ENCODE peak calls at places on chromosomes 4 and X, in seven cellular contexts. G is pancreas, L is OCI-M1, S is astrocyte of the spinal cord, A is T1000, Q is left lung, Y is ELR. O is an unnamed sample.

GRCh38 chr4:148073349-148073748 is 341.5 kb downstream of the ARHGAP10 start:
- DNase-seq in G (no peak), L (no peak), S (no peak), A (no peak), Q (no peak), Y (no peak), O (no peak)

GRCh38 chr4:158710814-158711213 is 12.4 kb downstream of the PPID start:
- DNase-seq in G (no peak), L (peak), S (peak), A (no peak), Q (no peak), Y (peak), O (peak)

GRCh38 chr4:101670897-101671296 is 119.6 kb upstream of the BANK1 start:
- DNase-seq in G (no peak), L (no peak), S (no peak), A (no peak), Q (no peak), Y (no peak), O (no peak)

GRCh38 chr4:16524911-16525574 is 298.8 kb upstream of the TAPT1 start:
- DNase-seq in G (no peak), L (no peak), S (no peak), A (no peak), Q (no peak), Y (no peak), O (peak)

GRCh38 chrX:10450229-10450958 is 170.0 kb downstream of the MID1 start:
- DNase-seq in G (no peak), L (no peak), S (peak), A (no peak), Q (no peak), Y (peak), O (peak)

GRCh38 chr4:26201119-26201518 is 119.7 kb upstream of the RBPJ start:
- DNase-seq in G (no peak), L (no peak), S (no peak), A (no peak), Q (no peak), Y (no peak), O (peak)

GRCh38 chr4:170395773-170396172 is 306.0 kb upstream of the AADAT start:
- DNase-seq in G (no peak), L (peak), S (no peak), A (no peak), Q (no peak), Y (no peak), O (no peak)

GRCh38 chr4:123577507-123577906 is 180.9 kb downstream of the SPRY1 start:
- DNase-seq in G (no peak), L (no peak), S (no peak), A (no peak), Q (no peak), Y (no peak), O (no peak)

GRCh38 chr4:2788532-2789103 is 4.3 kb upstream of the SH3BP2 start:
- DNase-seq in G (peak), L (peak), S (no peak), A (no peak), Q (no peak), Y (no peak), O (peak)

GRCh38 chr4:187826725-187827124 is 168.8 kb upstream of the ZFP42 start:
- DNase-seq in G (no peak), L (no peak), S (no peak), A (no peak), Q (no peak), Y (no peak), O (no peak)

GRCh38 chrX:138845791-138846190 is 134.3 kb upstream of the FGF13 start:
- DNase-seq in G (no peak), L (no peak), S (no peak), A (no peak), Q (no peak), Y (no peak), O (no peak)

O was measured in EH.